ENCODE peak calls at places on chromosomes 12 and 14, in five cellular contexts. H is stimulated activated CD4-positive, alpha-beta T cell treated with anti-CD3 and anti-CD28 coated beads, Interleukin-12 subunit alpha, Interleukin-12 subunit beta, amount 100 ng/mL, for 24 hours; U is neuronal stem cell; W is PC-9; K is H1. D is an unnamed sample.

GRCh38 chr12:694734-695503 is 31.7 kb upstream of the NINJ2 start:
- DNase-seq in U (no peak), W (no peak), H (no peak), K (no peak), D (no peak)

GRCh38 chr14:64663174-64663573 is 41.0 kb upstream of the PLEKHG3 start:
- DNase-seq in U (no peak), W (peak; percentile 43), K (no peak), H (no peak), D (no peak)

GRCh38 chr14:21200752-21201461 is 45.0 kb upstream of the OR5AU1 start:
- DNase-seq in H (no peak), U (no peak), K (no peak), W (no peak), D (no peak)

GRCh38 chr12:110176745-110177144 is 52.6 kb downstream of the IFT81 start:
- DNase-seq in U (no peak), H (no peak), K (no peak), W (no peak), D (no peak)

GRCh38 chr14:51562816-51563215 is 88.9 kb upstream of the FRMD6 start:
- DNase-seq in U (no peak), K (no peak), H (no peak), W (no peak), D (no peak)

GRCh38 chr14:85454183-85454813 is 75.6 kb upstream of the FLRT2 start:
- DNase-seq in K (no peak), W (no peak), H (no peak), U (no peak), D (no peak)

GRCh38 chr12:31218203-31219025 is 107.5 kb downstream of the SINHCAF start:
- DNase-seq in W (no peak), U (no peak), H (no peak), K (no peak), D (no peak)

GRCh38 chr12:52391618-52392002 is 6.2 kb upstream of the KRT84 start:
- DNase-seq in H (no peak), K (no peak), W (no peak), U (no peak), D (no peak)

GRCh38 chr12:100779191-100779590 is 15.4 kb upstream of the ANO4 start:
- DNase-seq in U (no peak), W (no peak), K (no peak), H (no peak), D (no peak)

GRCh38 chr12:88944403-88944802 is 364.1 kb upstream of the KITLG start:
- DNase-seq in K (no peak), W (peak; percentile 36), H (no peak), U (no peak), D (no peak)

GRCh38 chr14:95547272-95547625 is 12.4 kb downstream of the GLRX5 start:
- DNase-seq in K (no peak), U (no peak), W (peak; percentile 73), H (no peak), D (no peak)

GRCh38 chr14:93207468-93208308 is 632 bp downstream of the UBR7 start:
- DNase-seq in H (no peak), W (peak; percentile 49), K (no peak), U (peak; percentile 49), D (no peak)

GRCh38 chr12:48183876-48184548 is 568 bp downstream of the CCDC184 start:
- DNase-seq in W (no peak), K (no peak), U (no peak), H (no peak), D (no peak)

GRCh38 chr12:114769634-114770033 is 85.7 kb upstream of the TBX3 start:
- DNase-seq in U (no peak), H (no peak), W (peak; percentile 62), K (no peak), D (no peak)

GRCh38 chr12:53493610-53494391 is 5.5 kb downstream of the MAP3K12 start:
- DNase-seq in W (peak; percentile 6), U (no peak), K (no peak), H (no peak), D (no peak)

GRCh38 chr14:34053666-34054065 is 102.8 kb upstream of the EGLN3 start:
- DNase-seq in H (no peak), U (no peak), W (no peak), K (no peak), D (no peak)

GRCh38 chr12:12236896-12237295 is 29.9 kb downstream of the LRP6 start:
- DNase-seq in U (no peak), W (no peak), K (no peak), H (no peak), D (no peak)

GRCh38 chr12:61896436-61896835 is 363.8 kb upstream of the USP15 start:
- DNase-seq in H (no peak), U (no peak), W (no peak), K (no peak), D (no peak)

GRCh38 chr12:71935594-71935993 is 3.1 kb upstream of the TPH2 start:
- DNase-seq in W (no peak), U (no peak), K (no peak), H (no peak), D (no peak)

GRCh38 chr14:54177861-54178591 is 218.8 kb upstream of the CDKN3 start:
- DNase-seq in H (no peak), U (no peak), K (no peak), W (no peak), D (no peak)

GRCh38 chr12:91332305-91332704 is 149.7 kb upstream of the DCN start:
- DNase-seq in W (no peak), U (no peak), K (no peak), H (no peak), D (no peak)

GRCh38 chr12:88642675-88643431 is 62.6 kb upstream of the KITLG start:
- DNase-seq in U (no peak), W (no peak), K (no peak), H (no peak), D (no peak)

GRCh38 chr12:6267007-6267721 is 43.3 kb upstream of the PLEKHG6 start:
- DNase-seq in K (no peak), W (no peak), U (no peak), H (peak; percentile 68), D (no peak)

GRCh38 chr12:116916714-116917114 is 6.0 kb downstream of the FBXW8 start:
- DNase-seq in W (peak; percentile 95), U (no peak), K (no peak), H (no peak), D (no peak)

GRCh38 chr12:197347-197746 is 16.6 kb downstream of the SLC6A12 start:
- DNase-seq in K (no peak), W (no peak), H (no peak), U (no peak), D (no peak)

GRCh38 chr12:100716949-100717732 is 77.4 kb upstream of the ANO4 start:
- DNase-seq in K (no peak), U (peak; percentile 43), W (no peak), H (no peak), D (no peak)